ENCODE peak calls at places on chromosomes 5 and 9, in four cellular contexts. One of them, this sample, is unnamed.

GRCh38 chr5:73344835-73345234 is 103.7 kb downstream of the FOXD1 start:
- DNase-seq in Right ventricle myocardium superior: no peak
- DNase-seq in psoas muscle: no peak
- DNase-seq in sigmoid colon: no peak
- DNase-seq in this sample: no peak

GRCh38 chr9:113873926-113874325 is 2.2 kb upstream of the ZNF618 start:
- DNase-seq in psoas muscle: no peak
- DNase-seq in sigmoid colon: no peak
- DNase-seq in Right ventricle myocardium superior: no peak
- DNase-seq in this sample: no peak

GRCh38 chr5:71839049-71839834 is 120.2 kb downstream of the CARTPT start:
- DNase-seq in Right ventricle myocardium superior: no peak
- DNase-seq in sigmoid colon: no peak
- DNase-seq in psoas muscle: no peak
- DNase-seq in this sample: no peak

GRCh38 chr5:79191457-79191856 is 44.5 kb upstream of the JMY start:
- DNase-seq in Right ventricle myocardium superior: no peak
- DNase-seq in sigmoid colon: no peak
- DNase-seq in psoas muscle: no peak
- DNase-seq in this sample: no peak

GRCh38 chr5:139457241-139457640 is 5.3 kb downstream of the ECSCR start:
- DNase-seq in sigmoid colon: no peak
- DNase-seq in Right ventricle myocardium superior: no peak
- DNase-seq in psoas muscle: no peak
- DNase-seq in this sample: no peak

GRCh38 chr5:165630211-165630866 is 2124.9 kb downstream of the MAT2B start:
- DNase-seq in sigmoid colon: peak
- DNase-seq in Right ventricle myocardium superior: no peak
- DNase-seq in psoas muscle: no peak
- DNase-seq in this sample: peak

GRCh38 chr5:157295247-157295646 is 29.3 kb downstream of the CYFIP2 start:
- DNase-seq in psoas muscle: no peak
- DNase-seq in Right ventricle myocardium superior: no peak
- DNase-seq in sigmoid colon: no peak
- DNase-seq in this sample: no peak

GRCh38 chr5:97488126-97488668 is 305.1 kb upstream of the RIOK2 start:
- DNase-seq in sigmoid colon: no peak
- DNase-seq in Right ventricle myocardium superior: no peak
- DNase-seq in psoas muscle: no peak
- DNase-seq in this sample: no peak

GRCh38 chr9:112203536-112203935 is 28.4 kb upstream of the SUSD1 start:
- DNase-seq in Right ventricle myocardium superior: no peak
- DNase-seq in psoas muscle: no peak
- DNase-seq in sigmoid colon: no peak
- DNase-seq in this sample: no peak

GRCh38 chr5:34957857-34958690 is 28.7 kb downstream of the DNAJC21 start:
- DNase-seq in psoas muscle: no peak
- DNase-seq in Right ventricle myocardium superior: no peak
- DNase-seq in sigmoid colon: no peak
- DNase-seq in this sample: no peak